ENCODE peak calls at places on chromosomes 11 and 22, in four cellular contexts. G is IMR-90, M is mesenchymal stem cell, A is H1. O is an unnamed sample.

GRCh38 chr22:50526849-50527801 is 1.7 kb upstream of the SCO2 start:
- DNase-seq in A (no peak), G (no peak), M (peak; percentile 59), O (peak; percentile 79)

GRCh38 chr11:94739331-94739730 is 28.8 kb upstream of the AMOTL1 start:
- DNase-seq in M (no peak), G (no peak), A (no peak), O (peak; percentile 56)

GRCh38 chr11:40867991-40868685 is 591.3 kb downstream of the LRRC4C start:
- DNase-seq in G (no peak), M (no peak), A (no peak), O (peak; percentile 3)

GRCh38 chr22:39194098-39194497 is 41.6 kb upstream of the CBX7 start:
- DNase-seq in M (no peak), A (no peak), G (no peak), O (no peak)

GRCh38 chr22:20976291-20976877 is 5.7 kb upstream of the LZTR1 start:
- DNase-seq in G (no peak), M (no peak), A (no peak), O (no peak)

GRCh38 chr11:120909676-120910215 is 114.2 kb upstream of the TBCEL start:
- DNase-seq in G (no peak), A (no peak), M (no peak), O (no peak)

GRCh38 chr11:104122008-104122635 is 41.8 kb downstream of the PDGFD start:
- DNase-seq in G (no peak), M (no peak), A (no peak), O (no peak)

GRCh38 chr11:109795234-109795633 is 298.0 kb upstream of the ZC3H12C start:
- DNase-seq in M (peak; percentile 24), G (peak; percentile 59), A (no peak), O (no peak)

GRCh38 chr11:111305403-111305802 is 7.1 kb downstream of the POU2AF3 start:
- DNase-seq in A (no peak), M (no peak), G (no peak), O (no peak)

GRCh38 chr22:19740586-19740985 is 17.2 kb downstream of the GP1BB start:
- DNase-seq in M (no peak), G (no peak), A (no peak), O (no peak)

GRCh38 chr11:119315139-119316016 is 1.6 kb downstream of the MCAM start:
- DNase-seq in G (no peak), M (peak; percentile 28), A (no peak), O (peak; percentile 92)

GRCh38 chr11:43354311-43354710 is 4.4 kb upstream of the TTC17 start:
- DNase-seq in A (no peak), G (no peak), M (no peak), O (no peak)

GRCh38 chr11:66976925-66977324 is 1.8 kb downstream of the C11orf86 start:
- DNase-seq in A (no peak), M (no peak), G (no peak), O (no peak)

GRCh38 chr11:118996926-118997626 is 862 bp upstream of the CENATAC start:
- DNase-seq in M (peak; percentile 17), G (peak; percentile 44), A (no peak), O (peak; percentile 63)

GRCh38 chr11:72569966-72570892 is 104.0 kb downstream of the PDE2A start:
- DNase-seq in G (peak; percentile 66), M (peak; percentile 45), A (no peak), O (no peak)

DNA sequence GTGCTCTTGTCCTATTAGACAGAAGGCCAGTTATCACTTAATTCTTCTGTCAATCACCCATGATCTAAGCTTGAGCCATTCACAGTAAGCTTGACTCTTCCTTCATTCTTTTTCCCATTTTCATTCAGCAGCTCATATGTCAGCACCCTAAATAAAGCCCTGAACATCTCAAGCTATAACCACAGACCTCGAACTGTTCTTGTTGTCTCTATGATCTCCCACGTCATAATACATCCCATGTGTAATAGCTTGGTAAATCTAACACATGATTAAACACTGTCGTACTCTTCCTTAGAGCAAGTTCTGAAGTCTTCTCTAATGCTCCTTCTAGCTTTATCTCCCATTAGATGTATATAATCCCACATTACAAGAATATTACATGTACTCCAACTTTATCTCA is 14.4 kb downstream of the MUC15 start:
- DNase-seq in G (no peak), A (no peak), M (no peak), O (no peak)
- H3K4me3 ChIP-seq in G (no peak overlapping the region), A (no peak overlapping the region), M (no peak overlapping the region), O (no peak overlapping the region)

DNA sequence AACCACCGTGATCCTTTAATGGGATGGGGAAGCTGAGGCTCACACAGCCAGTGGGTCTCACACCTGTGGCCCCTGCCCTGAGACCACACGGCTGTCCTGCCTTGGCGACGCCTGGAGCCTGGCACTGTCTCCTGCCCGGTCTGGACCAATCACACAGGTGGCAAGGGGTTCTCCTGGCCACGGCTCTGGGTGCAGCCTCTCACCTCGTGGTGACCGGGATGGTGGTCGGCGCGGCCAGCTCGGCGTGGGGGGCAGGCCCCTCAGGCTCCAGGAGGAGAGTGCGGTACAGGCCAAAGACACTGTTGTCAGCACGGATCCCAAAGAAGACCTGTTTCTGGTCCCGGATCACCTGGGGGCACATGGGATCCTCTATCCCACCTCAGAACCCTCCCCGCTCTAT is 8.7 kb downstream of the ANO9 start:
- DNase-seq in A (no peak), M (no peak), G (no peak), O (no peak)
- H2BK5ac ChIP-seq in A (no peak overlapping the region), M (no peak overlapping the region), G (no peak overlapping the region), O (no peak overlapping the region)

GRCh38 chr22:44453441-44454112 is 44.5 kb downstream of the RTL6 start:
- DNase-seq in M (no peak), G (no peak), A (no peak), O (no peak)
- H3K4me3 ChIP-seq in M (no peak overlapping the region), G (no peak overlapping the region), A (no peak overlapping the region), O (no peak overlapping the region)

GRCh38 chr11:122509091-122509490 is 146.4 kb upstream of the UBASH3B start:
- DNase-seq in M (no peak), A (no peak), G (no peak), O (no peak)

GRCh38 chr11:122509899-122510298 is 145.6 kb upstream of the UBASH3B start:
- DNase-seq in A (no peak), G (no peak), M (no peak), O (no peak)

GRCh38 chr11:122505304-122506006 is 150.1 kb upstream of the UBASH3B start:
- DNase-seq in M (peak; percentile 89), G (peak; percentile 95), A (peak; percentile 63), O (peak; percentile 80)
- H2BK5ac ChIP-seq in M (no peak overlapping the region), G (peak overlapping the region; percentile 6), A (no peak overlapping the region), O (no peak overlapping the region)

GRCh38 chr22:30855266-30855665 is 113.3 kb downstream of the MORC2 start:
- DNase-seq in M (no peak), A (no peak), G (no peak), O (no peak)

GRCh38 chr22:30857791-30858190 is 110.8 kb downstream of the MORC2 start:
- DNase-seq in G (no peak), A (no peak), M (no peak), O (no peak)

GRCh38 chr22:30857103-30857502 is 111.5 kb downstream of the MORC2 start:
- DNase-seq in M (no peak), A (no peak), G (no peak), O (no peak)

GRCh38 chr22:30856699-30857098 is 111.9 kb downstream of the MORC2 start:
- DNase-seq in G (no peak), A (no peak), M (no peak), O (no peak)

DNA sequence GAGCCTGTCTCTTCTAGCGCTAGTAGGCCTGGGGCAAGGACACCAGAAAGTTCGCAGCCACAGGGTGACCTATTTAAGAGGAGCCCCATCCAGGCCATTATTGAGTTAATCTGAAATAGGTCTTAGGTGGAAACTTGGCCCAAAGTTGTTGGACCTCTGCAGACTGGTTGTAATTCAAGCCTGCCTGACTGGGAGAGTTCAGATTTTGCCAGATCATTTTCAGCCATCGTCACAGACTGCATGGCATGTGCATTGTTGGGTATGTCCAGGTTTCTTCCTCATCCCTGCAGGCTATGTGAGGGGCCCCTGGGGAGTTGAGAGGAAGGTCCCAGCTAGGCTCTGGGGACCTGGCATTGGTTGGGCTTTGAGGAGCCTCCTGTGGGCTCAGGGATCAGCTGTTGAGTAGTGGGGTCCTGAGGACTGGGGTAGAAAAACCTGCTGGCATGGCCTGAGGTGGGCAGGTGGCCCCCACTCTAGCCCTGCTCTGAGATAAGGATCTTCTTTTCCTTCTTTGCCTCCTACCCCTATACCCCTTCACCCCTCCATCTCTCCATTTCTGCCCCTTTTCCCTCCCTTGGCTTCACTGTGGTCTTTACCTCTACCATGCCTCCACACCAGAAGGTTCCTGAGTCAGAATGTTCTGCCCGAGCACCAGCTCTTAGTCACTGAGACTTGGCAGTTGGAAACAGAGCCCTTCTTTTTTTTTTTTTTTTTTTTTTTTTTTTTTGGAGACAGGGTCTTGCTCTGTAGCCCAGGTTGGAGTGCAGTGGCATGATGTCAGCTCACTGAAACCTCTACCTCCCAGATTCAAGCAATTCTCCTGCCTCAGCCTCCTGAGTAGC is 112.7 kb downstream of the MORC2 start:
- DNase-seq in A (no peak), G (no peak), M (no peak), O (no peak)
- H3K4me3 ChIP-seq in A (no peak overlapping the region), G (no peak overlapping the region), M (no peak overlapping the region), O (no peak overlapping the region)

O was measured in mesendoderm.